ENCODE peak calls at places on chromosome 6, in eight cellular contexts. K, Y, U, W, D, T, I and R are unnamed samples. For H3K4me1, the result is how much of the 10 kb centered on the place peaks cover.

GRCh38 chr6:30481213-30481964 is 7.9 kb upstream of the HLA-E start:
- DNase-seq in K (no peak), Y (no peak), U (peak), W (no peak), D (no peak), T (no peak), I (no peak), R (no peak)

GRCh38 chr6:167136376-167136775 is 13.5 kb downstream of the CCR6 start:
- DNase-seq in K (no peak), Y (no peak), U (no peak), W (no peak), D (no peak), T (no peak), I (no peak), R (no peak)

GRCh38 chr6:7417684-7418083 is 28.1 kb downstream of the RIOK1 start:
- DNase-seq in K (no peak), Y (no peak), U (no peak), W (no peak), D (no peak), T (no peak), I (no peak), R (no peak)

GRCh38 chr6:31128093-31128676 is 7.9 kb upstream of the CDSN start:
- DNase-seq in K (peak), Y (peak), U (no peak), W (peak), D (peak), T (peak), I (no peak), R (peak)

GRCh38 chr6:118356054-118356453 is 192.0 kb upstream of the PLN start:
- DNase-seq in K (no peak), Y (no peak), U (no peak), W (no peak), D (no peak), T (no peak), I (no peak), R (no peak)

GRCh38 chr6:35602133-35602946 is 86.4 kb downstream of the FKBP5 start:
- DNase-seq in K (no peak), Y (peak), U (no peak), W (peak), D (peak), T (no peak), I (no peak), R (no peak)

GRCh38 chr6:54971825-54972224 is 125.3 kb downstream of the FAM83B start:
- DNase-seq in K (no peak), Y (no peak), U (no peak), W (no peak), D (no peak), T (no peak), I (peak), R (no peak)

GRCh38 chr6:129929433-129929832 is 68.3 kb upstream of the TMEM244 start:
- DNase-seq in K (peak), Y (no peak), U (no peak), W (no peak), D (peak), T (no peak), I (no peak), R (no peak)

GRCh38 chr6:168962886-168963285 is 290.8 kb downstream of the THBS2 start:
- DNase-seq in K (no peak), Y (no peak), U (no peak), W (no peak), D (no peak), T (no peak), I (no peak), R (no peak)

GRCh38 chr6:152531659-152532058 is 105.5 kb downstream of the SYNE1 start:
- DNase-seq in K (no peak), Y (no peak), U (no peak), W (no peak), D (no peak), T (no peak), I (no peak), R (no peak)

GRCh38 chr6:87093651-87094050 is 1.3 kb downstream of the CGA start:
- DNase-seq in K (no peak), Y (no peak), U (no peak), W (no peak), D (peak), T (no peak), I (no peak), R (no peak)

GRCh38 chr6:73394577-73395354 is at the start of gene DDX43:
- DNase-seq in K (peak), Y (peak), U (peak), W (peak), D (peak), T (peak), I (no peak), R (no peak)

GRCh38 chr6:708237-708598 is 15.3 kb upstream of the EXOC2 start:
- DNase-seq in K (no peak), Y (no peak), U (no peak), W (no peak), D (peak), T (no peak), I (no peak), R (no peak)

GRCh38 chr6:72464791-72465691 is 156.8 kb upstream of the KCNQ5 start:
- DNase-seq in K (no peak), Y (peak), U (no peak), W (no peak), D (no peak), T (no peak), I (no peak), R (no peak)

GRCh38 chr6:137087902-137088301 is 43.1 kb upstream of the IL20RA start:
- DNase-seq in K (no peak), Y (no peak), U (no peak), W (no peak), D (no peak), T (no peak), I (no peak), R (no peak)

GRCh38 chr6:53985361-53985760 is 125.9 kb upstream of the MLIP start:
- DNase-seq in K (no peak), Y (no peak), U (no peak), W (no peak), D (no peak), T (no peak), I (no peak), R (no peak)

GRCh38 chr6:129513471-129513870 is 196.5 kb downstream of the ARHGAP18 start:
- DNase-seq in K (no peak), Y (no peak), U (no peak), W (no peak), D (no peak), T (no peak), I (no peak), R (no peak)

GRCh38 chr6:25713802-25714201 is 40.7 kb upstream of the SLC17A4 start:
- DNase-seq in K (no peak), Y (no peak), U (no peak), W (no peak), D (no peak), T (no peak), I (no peak), R (no peak)

GRCh38 chr6:11275598-11275997 is 43.1 kb upstream of the NEDD9 start:
- DNase-seq in K (no peak), Y (peak), U (no peak), W (no peak), D (no peak), T (no peak), I (no peak), R (no peak)

GRCh38 chr6:106145741-106146227 is 59.6 kb downstream of the PRDM1 start:
- DNase-seq in K (no peak), Y (no peak), U (no peak), W (no peak), D (no peak), T (no peak), I (no peak), R (no peak)

GRCh38 chr6:106143582-106144139 is 57.5 kb downstream of the PRDM1 start:
- DNase-seq in K (no peak), Y (no peak), U (peak), W (no peak), D (no peak), T (no peak), I (no peak), R (no peak)

GRCh38 chr6:106146852-106147351 is 60.8 kb downstream of the PRDM1 start:
- DNase-seq in K (no peak), Y (no peak), U (no peak), W (no peak), D (no peak), T (no peak), I (no peak), R (no peak)

GRCh38 chr6:106142876-106143431 is 56.8 kb downstream of the PRDM1 start:
- DNase-seq in K (no peak), Y (no peak), U (no peak), W (no peak), D (no peak), T (no peak), I (no peak), R (no peak)

GRCh38 chr6:106145144-106145543 is 59.0 kb downstream of the PRDM1 start:
- DNase-seq in K (no peak), Y (no peak), U (no peak), W (no peak), D (no peak), T (no peak), I (no peak), R (no peak)
- TF ChIP-seq POLR2A in K (no peak), Y (no peak), U (no peak), W (no peak), D (no peak), T (no peak), I (no peak), R (no peak)

GRCh38 chr6:43976706-43977403 is 150.4 kb downstream of the MRPL14 start:
- DNase-seq in K (peak), Y (no peak), U (no peak), W (no peak), D (no peak), T (no peak), I (no peak), R (no peak)
- H3K4me1 ChIP-seq in K (under half), Y (under half), U (under half), W (under half), D (under half), T (under half), I (under half), R (under half)

GRCh38 chr6:109493865-109494264 is 10.8 kb upstream of the ZBTB24 start:
- DNase-seq in K (no peak), Y (no peak), U (no peak), W (no peak), D (no peak), T (no peak), I (no peak), R (no peak)

GRCh38 chr6:109498049-109498448 is 15.0 kb upstream of the ZBTB24 start:
- DNase-seq in K (no peak), Y (no peak), U (no peak), W (no peak), D (no peak), T (no peak), I (no peak), R (no peak)

GRCh38 chr6:109490708-109491107 is 7.7 kb upstream of the ZBTB24 start:
- DNase-seq in K (no peak), Y (no peak), U (no peak), W (no peak), D (no peak), T (no peak), I (no peak), R (no peak)

GRCh38 chr6:109491207-109491938 is 8.4 kb upstream of the ZBTB24 start:
- DNase-seq in K (no peak), Y (no peak), U (no peak), W (no peak), D (no peak), T (no peak), I (no peak), R (no peak)

GRCh38 chr6:109496036-109496761 is 13.2 kb upstream of the ZBTB24 start:
- DNase-seq in K (no peak), Y (no peak), U (no peak), W (no peak), D (no peak), T (no peak), I (no peak), R (no peak)
- TF ChIP-seq CTCF in K (no peak), Y (no peak), U (no peak), W (no peak), D (no peak), T (no peak), I (no peak), R (no peak)

DNA sequence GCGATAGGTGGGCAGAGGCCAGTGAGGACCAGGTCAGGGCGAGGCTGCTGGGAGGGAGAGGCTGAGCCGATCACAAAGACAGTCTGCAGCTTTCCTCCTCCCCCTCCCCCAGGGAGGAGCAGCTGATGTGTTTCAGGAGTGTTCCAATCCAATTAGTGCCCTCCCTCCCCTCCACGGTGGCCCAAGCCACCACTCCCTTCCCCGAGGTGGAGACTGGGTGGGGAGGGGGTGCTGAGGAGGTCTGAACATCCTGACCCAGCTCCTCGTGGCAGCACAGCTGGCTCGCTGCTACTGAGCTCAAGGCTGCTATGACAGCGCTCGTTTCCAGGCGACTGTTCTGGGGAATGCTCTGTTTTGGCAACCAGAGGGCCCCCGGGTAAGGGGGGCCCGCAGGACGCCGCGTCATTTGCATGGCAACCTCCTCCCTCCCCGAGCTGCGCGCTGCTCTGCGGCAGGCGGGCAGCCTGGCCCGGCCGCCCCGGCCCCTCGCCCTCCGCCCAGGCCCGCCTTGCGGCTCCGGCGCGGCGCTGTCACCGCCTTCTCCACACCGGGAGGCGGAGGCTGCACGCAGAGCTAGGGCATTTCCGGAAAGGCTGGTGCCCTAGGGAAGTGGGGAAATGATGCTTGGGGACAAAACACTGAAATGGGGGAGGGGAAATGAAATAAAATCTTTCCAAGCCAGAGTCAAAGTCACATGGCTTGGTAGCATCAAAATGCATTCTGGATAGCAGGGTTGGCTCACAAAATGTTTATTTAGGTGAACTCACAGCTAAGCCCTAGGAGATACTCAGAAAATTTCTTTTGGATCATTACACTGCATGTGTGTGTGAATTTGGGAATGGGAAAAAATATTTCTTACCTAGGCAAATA is 67.4 kb upstream of the PIM1 start:
- DNase-seq in K (peak), Y (peak), U (peak), W (peak), D (peak), T (peak), I (peak), R (peak)
- TF ChIP-seq POLR2A in K (no peak), Y (no peak), U (peak), W (peak), D (peak), T (peak), I (no peak), R (no peak)

GRCh38 chr6:144347933-144348332 is 62.8 kb downstream of the UTRN start:
- DNase-seq in K (no peak), Y (no peak), U (no peak), W (no peak), D (no peak), T (no peak), I (no peak), R (no peak)
- H3K4me1 ChIP-seq in K (half or more), Y (half or more), U (half or more), W (under half), D (half or more), T (under half), I (under half), R (under half)

GRCh38 chr6:158645064-158646022 is 800 bp upstream of the DYNLT1 start:
- DNase-seq in K (peak), Y (no peak), U (no peak), W (no peak), D (no peak), T (peak), I (no peak), R (no peak)
- TF ChIP-seq CTCF in K (no peak), Y (no peak), U (no peak), W (no peak), D (no peak), T (no peak), I (no peak), R (no peak)

DNA sequence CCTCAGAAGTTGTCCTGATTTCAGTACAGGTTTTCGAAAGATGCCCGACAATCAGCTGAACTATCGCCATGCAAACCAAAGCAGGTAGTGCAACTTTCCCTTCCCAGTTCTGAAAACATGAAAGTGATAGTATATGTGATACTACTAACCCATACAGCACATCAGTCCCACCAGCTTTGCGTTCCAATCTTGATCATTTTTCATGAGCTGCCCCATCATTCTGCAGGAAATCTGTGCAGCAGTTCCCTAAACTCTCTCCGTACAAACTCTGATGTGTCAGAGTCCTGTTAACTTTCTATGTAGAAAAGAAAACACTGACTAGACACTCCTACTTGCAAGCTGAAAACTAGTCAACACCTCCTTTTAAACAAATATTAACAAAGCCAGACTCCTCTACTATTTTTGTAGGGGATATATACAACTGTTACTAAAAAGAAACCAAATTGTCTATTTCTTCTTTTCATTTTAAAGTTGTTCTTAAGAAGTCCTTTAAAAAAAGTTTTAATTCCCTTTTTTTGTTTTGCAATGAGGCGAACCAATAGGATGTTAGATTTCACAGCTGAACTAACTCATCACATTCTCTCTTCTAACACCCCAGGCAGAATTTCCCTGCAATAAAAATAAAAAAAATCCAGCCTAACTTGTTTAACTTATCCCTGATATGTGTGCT is 99.6 kb upstream of the DST start:
- DNase-seq in K (no peak), Y (no peak), U (no peak), W (no peak), D (no peak), T (no peak), I (no peak), R (no peak)
- TF ChIP-seq POLR2A in K (no peak), Y (no peak), U (no peak), W (no peak), D (no peak), T (no peak), I (no peak), R (no peak)

GRCh38 chr6:157767071-157767750 is 55.8 kb upstream of the SNX9 start:
- DNase-seq in K (no peak), Y (no peak), U (no peak), W (no peak), D (no peak), T (no peak), I (no peak), R (no peak)
- H3K4me1 ChIP-seq in K (under half), Y (under half), U (under half), W (under half), D (under half), T (under half), I (half or more), R (under half)

GRCh38 chr6:153814136-153814535 is 224.9 kb upstream of the OPRM1 start:
- DNase-seq in K (no peak), Y (no peak), U (no peak), W (no peak), D (no peak), T (no peak), I (no peak), R (no peak)
- TF ChIP-seq CTCF in K (no peak), Y (no peak), U (no peak), W (no peak), D (no peak), T (no peak), I (no peak), R (no peak)